ENCODE peak calls at places on chromosomes 3 and 15, in six cellular contexts. K, G, T, V, H and F are unnamed samples.

GRCh38 chr3:64880926-64881325 is 193.1 kb upstream of the ADAMTS9 start:
- DNase-seq in K (no peak), V (no peak), H (no peak), T (no peak), G (no peak), F (no peak)

GRCh38 chr15:45157974-45158373 is 28.2 kb downstream of the DUOX1 start:
- DNase-seq in K (no peak), T (peak; percentile 38), G (no peak), H (peak; percentile 92), V (no peak), F (no peak)

GRCh38 chr3:184597783-184598182 is 36.2 kb downstream of the EPHB3 start:
- DNase-seq in K (no peak), T (no peak), H (no peak), G (no peak), V (no peak), F (no peak)

GRCh38 chr3:43073836-43074220 is 32.1 kb downstream of the POMGNT2 start:
- DNase-seq in G (no peak), V (no peak), H (no peak), T (no peak), K (no peak), F (no peak)

GRCh38 chr3:111809196-111809595 is 49.9 kb upstream of the PHLDB2 start:
- DNase-seq in T (peak; percentile 67), H (no peak), K (peak; percentile 25), G (no peak), V (no peak), F (no peak)

GRCh38 chr3:11717768-11718581 is 74.3 kb upstream of the VGLL4 start:
- DNase-seq in T (no peak), H (peak; percentile 64), V (no peak), G (no peak), K (peak; percentile 40), F (no peak)

GRCh38 chr15:83324799-83325198 is 40.3 kb upstream of the BNC1 start:
- DNase-seq in G (no peak), K (no peak), V (no peak), H (peak; percentile 81), T (no peak), F (no peak)

GRCh38 chr3:149816986-149817385 is 4.0 kb downstream of the RNF13 start:
- DNase-seq in T (no peak), K (no peak), H (peak; percentile 75), V (no peak), G (no peak), F (no peak)

GRCh38 chr3:17258823-17259436 is 374.2 kb downstream of the PLCL2 start:
- DNase-seq in V (no peak), K (peak; percentile 45), G (no peak), T (no peak), H (no peak), F (no peak)

GRCh38 chr3:63661242-63661641 is 8.8 kb downstream of the SNTN start:
- DNase-seq in H (no peak), K (no peak), V (no peak), T (no peak), G (no peak), F (no peak)

GRCh38 chr3:187841552-187841951 is 96.3 kb upstream of the BCL6 start:
- DNase-seq in H (peak; percentile 37), G (no peak), K (peak; percentile 62), T (no peak), V (no peak), F (no peak)

GRCh38 chr15:41018534-41018933 is 65.3 kb downstream of the CHAC1 start:
- DNase-seq in H (peak; percentile 42), K (peak; percentile 16), G (no peak), T (no peak), V (no peak), F (no peak)

GRCh38 chr15:100338971-100339444 is 2.8 kb downstream of the ADAMTS17 start:
- DNase-seq in G (no peak), T (no peak), K (peak; percentile 78), H (peak; percentile 75), V (peak; percentile 78), F (no peak)

GRCh38 chr3:196163687-196164493 is 47.3 kb downstream of the ZDHHC19 start:
- DNase-seq in H (no peak), G (no peak), T (no peak), V (no peak), K (no peak), F (no peak)

GRCh38 chr3:147384210-147385058 is 21.9 kb downstream of the ZIC4 start:
- DNase-seq in K (no peak), H (no peak), G (no peak), T (no peak), V (peak; percentile 86), F (no peak)
- TF ChIP-seq CTCF in K (no peak), H (no peak), G (peak; percentile 46), T (no peak), V (peak; percentile 84), F (peak; percentile 57)

DNA sequence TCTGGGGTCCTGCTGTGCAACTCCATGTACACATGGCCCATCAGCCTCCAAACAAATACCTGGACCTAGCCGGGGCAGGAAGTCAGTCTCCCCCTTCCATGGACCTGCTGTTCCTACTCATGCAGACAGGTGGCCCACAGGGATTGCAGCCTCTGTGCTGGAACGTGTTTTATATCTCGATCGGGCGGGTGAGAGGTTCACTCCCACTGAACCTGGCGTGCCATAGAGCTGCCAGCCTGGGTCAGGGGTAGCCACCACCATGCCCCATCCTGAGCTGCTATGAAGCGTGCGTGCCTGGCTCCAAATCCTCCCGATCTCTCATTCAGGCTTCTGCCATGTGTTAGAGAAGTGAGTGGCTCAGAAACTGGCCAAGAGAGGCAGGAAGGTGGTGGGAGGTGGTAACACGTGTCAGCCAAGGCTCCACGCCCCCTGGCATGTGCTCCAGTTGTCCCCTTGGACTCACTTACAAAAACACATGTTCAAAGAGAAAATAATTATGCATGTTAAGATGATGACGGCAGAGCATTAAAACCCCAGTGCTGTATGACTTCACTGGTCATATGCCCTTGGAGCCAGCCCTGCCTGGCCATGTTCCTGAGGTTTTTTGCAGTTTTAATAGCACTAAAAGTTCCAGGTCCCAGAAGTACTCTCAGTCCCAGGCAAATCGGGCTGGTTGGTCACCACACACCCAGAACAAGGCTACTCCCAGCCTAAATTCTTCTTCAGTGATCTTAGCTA is 30.6 kb downstream of the CTSH start:
- DNase-seq in K (peak; percentile 43), V (no peak), T (peak; percentile 26), G (no peak), H (no peak), F (peak; percentile 40)
- TF ChIP-seq CTCF in K (no peak), V (peak; percentile 65), T (peak; percentile 63), G (peak; percentile 44), H (peak; percentile 69), F (peak; percentile 56)

GRCh38 chr3:132726341-132726823 is 4.2 kb upstream of the NPHP3 start:
- DNase-seq in T (no peak), G (no peak), H (peak; percentile 57), V (no peak), K (peak; percentile 19), F (no peak)

GRCh38 chr3:132735589-132735988 is 13.4 kb upstream of the NPHP3 start:
- DNase-seq in H (no peak), G (no peak), T (no peak), K (no peak), V (no peak), F (no peak)

DNA sequence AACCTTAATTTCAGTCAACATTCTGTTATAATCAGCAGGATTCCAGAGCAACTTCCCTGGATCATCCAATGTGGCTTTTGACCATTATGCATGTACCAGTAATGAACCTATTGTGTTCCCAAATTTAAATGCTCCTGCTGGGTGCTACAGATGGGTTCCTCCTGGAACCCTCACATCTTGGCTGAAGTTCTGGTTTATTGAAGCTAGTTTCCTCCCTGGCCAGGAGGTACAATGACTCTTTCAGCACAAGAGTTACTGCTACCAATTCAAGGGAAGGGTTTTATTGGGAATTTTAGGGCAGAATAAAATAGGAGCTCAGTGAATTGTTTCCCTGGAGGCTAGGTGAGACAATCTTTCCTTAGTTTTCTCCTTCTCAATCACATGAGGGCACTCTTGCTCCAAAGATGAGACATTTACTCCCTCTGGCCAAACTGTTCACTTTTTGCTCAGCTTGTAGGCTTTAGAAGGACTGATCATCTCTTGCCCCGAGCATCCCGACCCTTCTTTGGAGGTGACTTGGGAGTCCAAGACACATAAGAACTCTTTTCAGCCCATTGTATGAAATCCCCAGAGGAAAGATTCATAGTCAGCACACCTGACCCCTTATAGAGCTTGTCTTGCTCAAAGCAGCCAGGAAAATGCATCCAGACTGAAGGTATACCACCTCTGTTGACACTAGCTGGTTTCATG is 8.8 kb upstream of the NPHP3 start:
- DNase-seq in H (peak; percentile 45), G (no peak), K (peak; percentile 39), T (no peak), V (no peak), F (no peak)
- TF ChIP-seq CTCF in H (peak; percentile 68), G (peak; percentile 65), K (peak; percentile 55), T (peak; percentile 51), V (peak; percentile 75), F (peak; percentile 74)

DNA sequence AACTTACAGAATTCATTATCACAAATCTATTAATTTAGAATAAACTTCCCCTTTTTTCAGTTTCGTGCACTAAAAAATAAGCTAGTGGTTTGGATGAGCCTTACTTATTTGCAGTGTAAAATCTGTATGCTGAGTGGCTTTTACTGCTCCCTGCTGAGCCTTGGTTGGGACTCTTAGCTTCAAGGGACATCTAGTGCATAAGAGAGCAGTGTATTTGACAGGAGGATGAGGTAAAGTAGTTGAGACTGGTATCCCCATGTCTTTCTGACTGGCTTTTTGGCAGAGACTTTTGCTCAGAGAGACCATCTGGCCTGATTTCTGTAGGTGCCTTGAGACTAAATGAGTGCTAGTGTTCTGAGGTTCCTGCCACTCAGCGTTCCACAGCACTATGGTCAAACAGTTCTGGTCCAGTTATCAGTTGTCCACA is 11.8 kb downstream of the CAPN7 start:
- DNase-seq in V (no peak), G (no peak), T (no peak), K (no peak), H (no peak), F (no peak)
- TF ChIP-seq CTCF in V (no peak), G (no peak), T (no peak), K (no peak), H (no peak), F (no peak)

GRCh38 chr15:85318048-85318731 is 62.2 kb upstream of the AKAP13 start:
- DNase-seq in V (no peak), T (peak; percentile 89), K (peak; percentile 75), G (no peak), H (peak; percentile 97), F (no peak)
- TF ChIP-seq CTCF in V (peak; percentile 19), T (peak; percentile 26), K (no peak), G (peak; percentile 6), H (peak; percentile 40), F (peak; percentile 21)

GRCh38 chr3:44914936-44915335 is 40.5 kb downstream of the TGM4 start:
- DNase-seq in V (no peak), G (no peak), T (no peak), H (no peak), K (no peak), F (no peak)

GRCh38 chr3:44913868-44914468 is 39.6 kb downstream of the TGM4 start:
- DNase-seq in K (peak; percentile 43), T (no peak), G (peak; percentile 72), V (peak; percentile 85), H (peak; percentile 59), F (no peak)

GRCh38 chr3:44918087-44918486 is 43.7 kb downstream of the TGM4 start:
- DNase-seq in G (no peak), V (no peak), H (no peak), T (no peak), K (no peak), F (no peak)

GRCh38 chr3:44918581-44918980 is 44.2 kb downstream of the TGM4 start:
- DNase-seq in K (no peak), G (no peak), T (no peak), V (no peak), H (no peak), F (no peak)

GRCh38 chr3:44915702-44916438 is 41.5 kb downstream of the TGM4 start:
- DNase-seq in H (no peak), T (no peak), V (peak; percentile 57), G (no peak), K (no peak), F (no peak)
- TF ChIP-seq CTCF in H (peak; percentile 22), T (no peak), V (peak; percentile 26), G (no peak), K (no peak), F (no peak)